ENCODE peak calls at places on chromosome X, in six cellular contexts. Q is hepatocyte, V is foreskin keratinocyte, O is uterus, F is body of pancreas, B is A549. X is an unnamed sample.

GRCh38 chrX:17459008-17459407 is 84.0 kb downstream of the NHS start:
- DNase-seq in Q (peak; percentile 20), V (peak; percentile 37), O (peak; percentile 60), F (no peak), B (no peak), X (peak; percentile 37)

GRCh38 chrX:124208675-124209074 is 123.8 kb upstream of the TEX13D start:
- DNase-seq in Q (no peak), V (no peak), O (no peak), F (no peak), B (no peak), X (no peak)

GRCh38 chrX:145393702-145394235 is 146.5 kb downstream of the SPANXN1 start:
- DNase-seq in Q (no peak), V (no peak), O (no peak), F (no peak), B (no peak), X (no peak)

GRCh38 chrX:19514791-19515614 is at the start of gene MAP3K15:
- DNase-seq in Q (peak; percentile 39), V (no peak), O (no peak), F (peak; percentile 45), B (peak; percentile 70), X (peak; percentile 69)

GRCh38 chrX:43456906-43457305 is 199.2 kb upstream of the MAOA start:
- DNase-seq in Q (no peak), V (no peak), O (no peak), F (no peak), B (no peak), X (no peak)

GRCh38 chrX:136497556-136498048 is at the start of gene HTATSF1:
- DNase-seq in Q (no peak), V (peak; percentile 15), O (no peak), F (no peak), B (no peak), X (no peak)

GRCh38 chrX:71846429-71846828 is 64.2 kb upstream of the NHSL2 start:
- DNase-seq in Q (peak; percentile 49), V (no peak), O (no peak), F (no peak), B (no peak), X (no peak)

GRCh38 chrX:23008431-23009099 is 8.8 kb downstream of the DDX53 start:
- DNase-seq in Q (peak; percentile 29), V (peak; percentile 45), O (no peak), F (no peak), B (peak; percentile 31), X (no peak)

GRCh38 chrX:45794323-45794994 is 593.8 kb upstream of the DIPK2B start:
- DNase-seq in Q (no peak), V (no peak), O (no peak), F (no peak), B (no peak), X (no peak)

GRCh38 chrX:68699960-68700746 is 52.7 kb downstream of the STARD8 start:
- DNase-seq in Q (no peak), V (peak; percentile 52), O (no peak), F (peak; percentile 41), B (no peak), X (peak; percentile 62)

GRCh38 chrX:17242470-17242869 is 132.5 kb upstream of the NHS start:
- DNase-seq in Q (peak; percentile 62), V (peak; percentile 9), O (no peak), F (peak; percentile 46), B (peak; percentile 55), X (no peak)

GRCh38 chrX:101191217-101191750 is 28.3 kb upstream of the DRP2 start:
- DNase-seq in Q (peak; percentile 39), V (no peak), O (peak; percentile 23), F (no peak), B (no peak), X (peak; percentile 70)

GRCh38 chrX:103536732-103537131 is 17.4 kb upstream of the RAB40A start:
- DNase-seq in Q (no peak), V (no peak), O (no peak), F (no peak), B (no peak), X (no peak)

GRCh38 chrX:109485470-109486340 is 3.8 kb upstream of the GUCY2F start:
- DNase-seq in Q (peak; percentile 82), V (peak; percentile 24), O (peak; percentile 49), F (peak; percentile 67), B (peak; percentile 70), X (peak; percentile 53)

GRCh38 chrX:19372170-19373033 is 28.7 kb downstream of the PDHA1 start:
- DNase-seq in Q (peak; percentile 80), V (peak; percentile 45), O (peak; percentile 67), F (peak; percentile 66), B (peak; percentile 61), X (peak; percentile 81)

GRCh38 chrX:70769659-70770232 is 138.8 kb downstream of the TEX11 start:
- DNase-seq in Q (no peak), V (peak; percentile 0), O (no peak), F (no peak), B (peak; percentile 2), X (no peak)

GRCh38 chrX:19342331-19342906 is 1.3 kb upstream of the PDHA1 start:
- DNase-seq in Q (peak; percentile 24), V (no peak), O (no peak), F (no peak), B (no peak), X (no peak)

GRCh38 chrX:94600077-94600476 is 926.1 kb downstream of the FAM133A start:
- DNase-seq in Q (no peak), V (no peak), O (no peak), F (no peak), B (peak; percentile 38), X (no peak)

DNA sequence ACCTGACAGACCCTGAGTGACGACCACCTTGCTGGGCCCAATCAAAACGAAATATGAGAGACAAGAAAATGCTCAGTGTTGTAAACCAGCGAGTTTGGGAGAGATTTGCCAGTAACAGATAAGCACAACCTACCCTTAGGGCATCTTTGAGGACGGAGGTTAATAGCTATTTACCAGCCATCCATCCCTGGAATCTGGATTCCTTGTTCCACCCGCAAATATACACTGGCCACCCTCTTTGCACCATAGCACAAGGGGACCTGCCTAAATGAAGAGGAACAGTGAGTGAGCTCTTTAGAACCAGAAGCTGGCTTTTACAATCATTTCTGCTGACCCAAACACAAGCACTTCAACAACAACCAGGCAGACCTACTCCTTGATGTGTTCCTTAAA is 725 bp downstream of the MPP1 start:
- DNase-seq in Q (no peak), V (peak; percentile 3), O (no peak), F (no peak), B (no peak), X (no peak)
- H3K4me1 ChIP-seq in Q (peaks cover 9% of the 10 kb centered on the region), V (no peaks in the 10 kb centered on the region), O (no peaks in the 10 kb centered on the region), F (peaks cover 28% of the 10 kb centered on the region), B (peaks cover 22% of the 10 kb centered on the region), X (peaks cover 2% of the 10 kb centered on the region)

GRCh38 chrX:13047752-13048151 is 3.3 kb upstream of the FAM9C start:
- DNase-seq in Q (peak; percentile 28), V (no peak), O (no peak), F (no peak), B (no peak), X (no peak)
- H3K4me1 ChIP-seq in Q (peaks cover 10% of the 10 kb centered on the region), V (no peaks in the 10 kb centered on the region), O (no peaks in the 10 kb centered on the region), F (no peaks in the 10 kb centered on the region), B (peaks cover 18% of the 10 kb centered on the region), X (no peaks in the 10 kb centered on the region)

GRCh38 chrX:154064637-154065435 is 32.7 kb downstream of the MECP2 start:
- DNase-seq in Q (no peak), V (no peak), O (no peak), F (no peak), B (no peak), X (no peak)

GRCh38 chrX:154059231-154059630 is 38.3 kb downstream of the MECP2 start:
- DNase-seq in Q (no peak), V (no peak), O (no peak), F (no peak), B (no peak), X (no peak)

GRCh38 chrX:154063234-154063633 is 34.3 kb downstream of the MECP2 start:
- DNase-seq in Q (no peak), V (no peak), O (no peak), F (no peak), B (no peak), X (no peak)

GRCh38 chrX:154059729-154060245 is 37.7 kb downstream of the MECP2 start:
- DNase-seq in Q (no peak), V (no peak), O (no peak), F (no peak), B (no peak), X (no peak)

DNA sequence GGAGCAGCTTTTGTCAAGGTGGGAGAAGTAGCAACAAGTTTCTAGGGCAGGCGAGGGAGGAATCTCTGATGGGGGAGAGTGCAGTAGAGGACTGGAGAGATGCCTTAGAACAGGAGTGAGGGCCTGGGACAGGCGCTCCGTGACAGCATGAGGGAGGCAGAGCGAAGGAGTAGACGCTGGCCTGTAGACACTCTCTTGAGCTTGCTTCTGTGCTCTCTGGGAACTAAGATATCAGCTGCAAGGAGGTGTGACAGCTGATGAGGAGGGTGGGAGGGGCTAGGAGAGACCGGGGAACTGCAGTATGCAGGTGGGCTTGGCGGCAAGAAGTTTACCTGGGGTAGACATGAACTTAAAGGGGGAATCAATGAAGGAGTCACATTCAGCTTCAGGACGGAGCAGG is 35.7 kb downstream of the MECP2 start:
- DNase-seq in Q (no peak), V (no peak), O (no peak), F (no peak), B (no peak), X (no peak)
- H3K4me1 ChIP-seq in Q (no peaks in the 10 kb centered on the region), V (no peaks in the 10 kb centered on the region), O (no peaks in the 10 kb centered on the region), F (peaks cover 67% of the 10 kb centered on the region), B (peaks cover 15% of the 10 kb centered on the region), X (peaks cover 21% of the 10 kb centered on the region)

GRCh38 chrX:153885968-153886903 is at the start of gene L1CAM:
- DNase-seq in Q (no peak), V (no peak), O (no peak), F (no peak), B (no peak), X (no peak)
- H3K4me1 ChIP-seq in Q (no peaks in the 10 kb centered on the region), V (no peaks in the 10 kb centered on the region), O (no peaks in the 10 kb centered on the region), F (peaks cover 5% of the 10 kb centered on the region), B (peaks cover 21% of the 10 kb centered on the region), X (no peaks in the 10 kb centered on the region)

GRCh38 chrX:39857780-39858179 is 240.0 kb downstream of the BCOR start:
- DNase-seq in Q (no peak), V (no peak), O (no peak), F (no peak), B (no peak), X (no peak)

GRCh38 chrX:39856472-39857121 is 241.2 kb downstream of the BCOR start:
- DNase-seq in Q (no peak), V (no peak), O (no peak), F (no peak), B (no peak), X (no peak)

GRCh38 chrX:39853417-39853816 is 244.3 kb downstream of the BCOR start:
- DNase-seq in Q (no peak), V (no peak), O (no peak), F (no peak), B (no peak), X (no peak)

GRCh38 chrX:39854772-39855747 is 242.7 kb downstream of the BCOR start:
- DNase-seq in Q (no peak), V (no peak), O (no peak), F (no peak), B (no peak), X (no peak)

DNA sequence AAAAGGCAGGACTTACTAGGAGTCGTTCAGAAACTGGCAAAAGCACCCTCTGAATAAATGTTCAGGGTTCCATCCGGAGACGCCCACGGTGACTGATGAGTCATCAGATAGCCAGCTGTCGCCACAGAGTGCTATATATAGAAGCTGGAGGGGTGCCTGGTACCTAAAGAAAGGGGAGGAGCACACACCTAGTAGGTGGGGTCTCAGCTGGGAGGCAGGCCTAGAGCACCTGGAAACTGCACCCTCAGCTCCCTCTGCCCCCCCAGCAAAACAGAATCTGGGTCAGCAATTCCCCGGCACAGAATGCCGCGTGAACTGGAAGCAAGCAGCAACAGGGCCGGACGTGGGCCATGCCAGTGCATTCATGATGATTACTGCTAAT is 242.0 kb downstream of the BCOR start:
- DNase-seq in Q (peak; percentile 63), V (no peak), O (no peak), F (no peak), B (peak; percentile 12), X (no peak)
- H3K4me1 ChIP-seq in Q (no peaks in the 10 kb centered on the region), V (no peaks in the 10 kb centered on the region), O (no peaks in the 10 kb centered on the region), F (no peaks in the 10 kb centered on the region), B (peaks cover 29% of the 10 kb centered on the region), X (no peaks in the 10 kb centered on the region)

GRCh38 chrX:135421932-135422809 is at the start of gene SMIM10L2A:
- DNase-seq in Q (no peak), V (no peak), O (no peak), F (peak; percentile 17), B (no peak), X (no peak)
- H3K4me1 ChIP-seq in Q (no peaks in the 10 kb centered on the region), V (no peaks in the 10 kb centered on the region), O (no peaks in the 10 kb centered on the region), F (peaks cover 10% of the 10 kb centered on the region), B (no peaks in the 10 kb centered on the region), X (no peaks in the 10 kb centered on the region)

X was measured in right cardiac atrium.